ENCODE peak calls at places on chromosomes 12 and 14, in four cellular contexts. F is K562, N is Panc1, H is GM12891. E is an unnamed sample.

GRCh38 chr14:70416322-70416716 is 571 bp downstream of the SYNJ2BP start:
- DNase-seq in F (no peak), H (no peak), N (no peak), E (no peak)

GRCh38 chr12:79634957-79635471 is 55.8 kb downstream of the PAWR start:
- DNase-seq in N (no peak), F (no peak), H (no peak), E (no peak)

GRCh38 chr12:124921200-124922008 is 7.0 kb upstream of the UBC start:
- DNase-seq in H (no peak), F (peak; percentile 27), N (no peak), E (peak; percentile 78)

GRCh38 chr12:79420146-79420618 is 270.6 kb downstream of the PAWR start:
- DNase-seq in N (peak; percentile 64), H (no peak), F (no peak), E (no peak)

GRCh38 chr14:93859957-93860356 is 67.2 kb upstream of the FAM181A start:
- DNase-seq in F (no peak), N (no peak), H (no peak), E (peak; percentile 13)

GRCh38 chr12:103966736-103967135 is 1.1 kb downstream of the TDG start:
- DNase-seq in F (no peak), H (no peak), N (no peak), E (no peak)

GRCh38 chr14:41343857-41344256 is 262.8 kb upstream of the LRFN5 start:
- DNase-seq in F (no peak), N (no peak), H (no peak), E (no peak)

GRCh38 chr12:106898001-106898966 is 57.4 kb upstream of the TMEM263 start:
- DNase-seq in H (no peak), F (no peak), N (no peak), E (no peak)

GRCh38 chr14:103502877-103503276 is 19.8 kb downstream of the CKB start:
- DNase-seq in F (no peak), H (no peak), N (no peak), E (no peak)

GRCh38 chr14:99363051-99363450 is 91.1 kb upstream of the BCL11B start:
- DNase-seq in N (no peak), H (no peak), F (no peak), E (no peak)

GRCh38 chr12:118999107-118999506 is 17.8 kb downstream of the SRRM4 start:
- DNase-seq in N (no peak), F (no peak), H (no peak), E (no peak)

GRCh38 chr14:88834883-88835431 is 10.5 kb downstream of the TTC8 start:
- DNase-seq in H (no peak), F (no peak), N (no peak), E (no peak)

GRCh38 chr14:40417777-40418401 is 985.7 kb upstream of the FBXO33 start:
- DNase-seq in F (peak; percentile 6), N (no peak), H (peak; percentile 19), E (no peak)

GRCh38 chr14:104874571-104875411 is 9.7 kb downstream of the CEP170B start:
- DNase-seq in F (no peak), H (no peak), N (no peak), E (no peak)

GRCh38 chr12:46349253-46349652 is 23.3 kb downstream of the SLC38A2 start:
- DNase-seq in H (no peak), N (no peak), F (no peak), E (no peak)

GRCh38 chr12:2498961-2499500 is 295.7 kb upstream of the FKBP4 start:
- DNase-seq in N (no peak), H (no peak), F (no peak), E (peak; percentile 58)

GRCh38 chr14:51430600-51430999 is 190.6 kb downstream of the TMX1 start:
- DNase-seq in H (no peak), F (no peak), N (no peak), E (no peak)

GRCh38 chr12:48185181-48185919 is 1.9 kb downstream of the CCDC184 start:
- DNase-seq in H (no peak), F (no peak), N (no peak), E (no peak)

GRCh38 chr14:101119830-101120571 is 216.5 kb upstream of the RTL1 start:
- DNase-seq in H (no peak), N (no peak), F (no peak), E (no peak)

GRCh38 chr12:88393017-88393767 is 187.1 kb downstream of the KITLG start:
- DNase-seq in F (no peak), N (no peak), H (no peak), E (no peak)

GRCh38 chr12:1350934-1351240 is 243.5 kb downstream of the FBXL14 start:
- DNase-seq in N (no peak), H (no peak), F (no peak), E (no peak)

GRCh38 chr12:16086462-16086861 is 175.3 kb downstream of the DERA start:
- DNase-seq in F (no peak), H (no peak), N (no peak), E (no peak)

GRCh38 chr14:72904840-72905561 is 11.1 kb upstream of the DPF3 start:
- DNase-seq in F (peak; percentile 30), N (peak; percentile 52), H (peak; percentile 29), E (peak; percentile 71)

GRCh38 chr14:72544615-72545387 is 349.1 kb downstream of the DPF3 start:
- DNase-seq in F (no peak), H (no peak), N (no peak), E (no peak)

GRCh38 chr12:7716391-7716790 is 5.2 kb downstream of the DPPA3 start:
- DNase-seq in N (no peak), F (peak; percentile 10), H (no peak), E (no peak)

GRCh38 chr14:67680121-67680602 is 5.7 kb upstream of the VTI1B start:
- DNase-seq in N (no peak), F (peak; percentile 35), H (peak; percentile 56), E (no peak)

GRCh38 chr14:54798465-54799124 is 104.0 kb downstream of the GCH1 start:
- DNase-seq in N (no peak), H (no peak), F (no peak), E (no peak)

GRCh38 chr12:107400686-107401447 is 284.7 kb upstream of the PWP1 start:
- DNase-seq in N (no peak), F (no peak), H (no peak), E (no peak)

GRCh38 chr14:64095620-64096019 is 198.6 kb downstream of the ESR2 start:
- DNase-seq in N (no peak), F (no peak), H (no peak), E (no peak)

GRCh38 chr12:20370001-20370381 is 1.7 kb downstream of the PDE3A start:
- DNase-seq in H (no peak), N (no peak), F (no peak), E (peak; percentile 58)

GRCh38 chr12:121802485-121802842 is 1.3 kb upstream of the SETD1B start:
- DNase-seq in H (no peak), N (no peak), F (no peak), E (no peak)

GRCh38 chr12:121800694-121801600 is 2.9 kb upstream of the SETD1B start:
- DNase-seq in H (no peak), F (peak; percentile 61), N (no peak), E (peak; percentile 85)

GRCh38 chr12:121799842-121800693 is 3.7 kb upstream of the SETD1B start:
- DNase-seq in F (peak; percentile 71), N (no peak), H (peak; percentile 79), E (peak; percentile 94)

GRCh38 chr12:121802843-121803698 is 738 bp upstream of the SETD1B start:
- DNase-seq in N (no peak), H (peak; percentile 77), F (peak; percentile 70), E (peak; percentile 92)

DNA sequence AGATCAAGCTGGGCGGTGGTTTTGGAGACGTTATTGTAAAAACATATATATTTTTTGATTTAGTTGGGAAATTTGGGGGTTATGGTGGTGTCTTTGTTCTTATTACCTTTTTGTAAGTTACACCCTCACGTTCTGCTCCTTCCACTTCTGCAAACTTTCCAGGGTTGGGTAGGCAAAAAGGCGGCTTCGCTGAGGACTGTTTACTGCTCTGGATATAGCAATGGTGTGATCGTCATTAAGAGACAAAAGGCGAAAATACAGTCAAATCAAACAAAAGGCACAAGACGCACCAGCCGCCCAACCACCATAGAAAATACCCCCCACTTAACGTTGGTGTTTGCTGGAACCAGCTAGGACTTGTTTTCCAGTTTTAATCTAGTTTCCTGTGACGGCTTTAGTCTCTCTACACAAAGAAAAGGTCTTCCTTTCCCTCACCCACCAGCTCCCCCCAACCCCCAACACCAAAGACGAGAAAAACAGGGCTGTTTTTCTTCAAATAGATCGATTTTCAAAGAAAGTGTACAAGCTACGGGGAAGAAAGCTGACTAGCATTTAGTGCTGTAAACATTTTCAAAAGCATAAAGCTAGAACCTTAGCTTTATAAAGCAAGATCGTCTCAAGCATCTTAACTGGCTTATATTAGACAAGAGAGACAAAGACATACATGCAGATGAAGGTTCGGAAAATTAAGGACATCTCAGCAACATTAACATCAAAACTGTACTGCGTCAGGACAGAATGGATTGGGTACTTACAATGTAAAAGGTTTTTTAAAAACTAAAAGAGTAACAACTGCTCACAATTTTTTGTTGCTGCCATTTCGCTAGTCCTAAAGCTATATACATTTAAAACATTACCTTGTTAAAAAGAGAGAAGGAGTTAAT is 2.0 kb upstream of the SETD1B start:
- DNase-seq in N (no peak), F (no peak), H (no peak), E (no peak)
- TF ChIP-seq POLR2AphosphoS5 in N (no peak), F (peak; percentile 7), H (peak; percentile 17), E (no peak)

GRCh38 chr12:52313461-52313860 is 7.7 kb downstream of the KRT83 start:
- DNase-seq in F (no peak), H (no peak), N (no peak), E (no peak)

GRCh38 chr12:52313926-52314325 is 7.3 kb downstream of the KRT83 start:
- DNase-seq in H (no peak), F (no peak), N (no peak), E (no peak)

GRCh38 chr12:52310622-52311281 is 10.4 kb downstream of the KRT83 start:
- DNase-seq in N (no peak), F (no peak), H (no peak), E (no peak)

GRCh38 chr12:52311282-52311643 is 9.9 kb downstream of the KRT83 start:
- DNase-seq in F (no peak), N (no peak), H (no peak), E (no peak)

DNA sequence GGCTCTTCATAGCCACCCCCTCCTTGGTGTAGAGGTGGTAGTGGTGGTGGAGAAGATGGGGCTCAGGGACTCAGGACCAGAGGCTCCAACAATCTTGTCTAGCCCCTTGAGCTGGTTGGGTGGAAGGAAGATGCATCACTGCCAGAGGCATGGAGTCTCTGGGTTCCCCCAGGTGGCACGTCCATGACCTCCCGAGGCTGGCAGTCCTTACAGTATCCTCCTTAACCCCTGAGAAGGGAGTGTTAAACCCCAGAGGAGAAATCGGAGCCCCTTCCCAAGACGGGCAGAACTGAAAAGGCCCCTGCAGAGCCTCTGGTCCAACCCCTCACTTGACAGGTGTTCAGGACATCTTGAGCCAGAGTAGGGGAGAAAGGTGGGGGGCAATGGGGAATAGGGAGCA is 9.1 kb downstream of the KRT83 start:
- DNase-seq in F (no peak), N (no peak), H (no peak), E (no peak)
- TF ChIP-seq POLR2AphosphoS5 in F (no peak), N (no peak), H (no peak), E (no peak)

GRCh38 chr14:62030387-62030786 is 268.2 kb downstream of the SNAPC1 start:
- DNase-seq in F (no peak), H (no peak), N (no peak), E (no peak)
- TF ChIP-seq POLR2AphosphoS5 in F (no peak), H (no peak), N (no peak), E (no peak)

GRCh38 chr14:77902806-77903205 is 102.9 kb downstream of the ADCK1 start:
- DNase-seq in H (no peak), F (no peak), N (no peak), E (no peak)
- TF ChIP-seq POLR2AphosphoS5 in H (no peak), F (no peak), N (no peak), E (no peak)